ENCODE peak calls at places on chromosome 12, in seven cellular contexts. One of them, this sample, is unnamed. For H3K9me3 and H3K36me3, the result is how much of the 10 kb centered on the place peaks cover.

GRCh38 chr12:103046154-103046553 is 88.7 kb downstream of the ASCL1 start:
- ATAC-seq in psoas muscle: no peak
- ATAC-seq in right lobe of liver: no peak
- ATAC-seq in HepG2: no peak
- ATAC-seq in lower lobe of right lung: no peak
- ATAC-seq in pancreas: no peak
- ATAC-seq in gastrocnemius medialis: no peak
- ATAC-seq in this sample: no peak

GRCh38 chr12:122067966-122068365 is 10.6 kb upstream of the MLXIP start:
- ATAC-seq in pancreas: no peak
- ATAC-seq in right lobe of liver: peak
- ATAC-seq in psoas muscle: no peak
- ATAC-seq in gastrocnemius medialis: no peak
- ATAC-seq in lower lobe of right lung: no peak
- ATAC-seq in HepG2: no peak
- ATAC-seq in this sample: no peak

GRCh38 chr12:47378907-47379306 is 299.1 kb upstream of the AMIGO2 start:
- ATAC-seq in gastrocnemius medialis: no peak
- ATAC-seq in HepG2: no peak
- ATAC-seq in pancreas: peak
- ATAC-seq in right lobe of liver: no peak
- ATAC-seq in psoas muscle: no peak
- ATAC-seq in lower lobe of right lung: no peak
- ATAC-seq in this sample: no peak

GRCh38 chr12:125280482-125281377 is 215.5 kb downstream of the AACS start:
- ATAC-seq in gastrocnemius medialis: no peak
- ATAC-seq in psoas muscle: no peak
- ATAC-seq in right lobe of liver: no peak
- ATAC-seq in lower lobe of right lung: no peak
- ATAC-seq in pancreas: no peak
- ATAC-seq in HepG2: no peak
- ATAC-seq in this sample: no peak

GRCh38 chr12:124438415-124439056 is 128.9 kb downstream of the NCOR2 start:
- ATAC-seq in lower lobe of right lung: no peak
- ATAC-seq in right lobe of liver: no peak
- ATAC-seq in HepG2: peak
- ATAC-seq in psoas muscle: no peak
- ATAC-seq in pancreas: no peak
- ATAC-seq in gastrocnemius medialis: no peak
- ATAC-seq in this sample: no peak

GRCh38 chr12:22110176-22110575 is 64.2 kb downstream of the CMAS start:
- ATAC-seq in HepG2: no peak
- ATAC-seq in pancreas: no peak
- ATAC-seq in psoas muscle: no peak
- ATAC-seq in gastrocnemius medialis: no peak
- ATAC-seq in lower lobe of right lung: no peak
- ATAC-seq in right lobe of liver: no peak
- ATAC-seq in this sample: no peak

GRCh38 chr12:113080692-113081091 is 24.2 kb downstream of the DTX1 start:
- ATAC-seq in psoas muscle: no peak
- ATAC-seq in gastrocnemius medialis: no peak
- ATAC-seq in HepG2: no peak
- ATAC-seq in lower lobe of right lung: no peak
- ATAC-seq in right lobe of liver: no peak
- ATAC-seq in pancreas: no peak
- ATAC-seq in this sample: peak

GRCh38 chr12:25056486-25057130 is 107.7 kb upstream of the BCAT1 start:
- ATAC-seq in gastrocnemius medialis: no peak
- ATAC-seq in right lobe of liver: no peak
- ATAC-seq in lower lobe of right lung: no peak
- ATAC-seq in psoas muscle: no peak
- ATAC-seq in pancreas: no peak
- ATAC-seq in HepG2: no peak
- ATAC-seq in this sample: no peak

GRCh38 chr12:33423706-33424105 is 15.9 kb downstream of the SYT10 start:
- ATAC-seq in lower lobe of right lung: no peak
- ATAC-seq in HepG2: no peak
- ATAC-seq in gastrocnemius medialis: no peak
- ATAC-seq in psoas muscle: no peak
- ATAC-seq in pancreas: no peak
- ATAC-seq in right lobe of liver: no peak
- ATAC-seq in this sample: no peak

GRCh38 chr12:63045020-63045860 is 105.8 kb downstream of the AVPR1A start:
- ATAC-seq in psoas muscle: no peak
- ATAC-seq in lower lobe of right lung: no peak
- ATAC-seq in HepG2: no peak
- ATAC-seq in right lobe of liver: no peak
- ATAC-seq in gastrocnemius medialis: no peak
- ATAC-seq in pancreas: peak
- ATAC-seq in this sample: no peak

GRCh38 chr12:122072031-122072970 is 6.3 kb upstream of the MLXIP start:
- ATAC-seq in lower lobe of right lung: peak
- ATAC-seq in pancreas: peak
- ATAC-seq in psoas muscle: peak
- ATAC-seq in right lobe of liver: peak
- ATAC-seq in HepG2: peak
- ATAC-seq in gastrocnemius medialis: peak
- ATAC-seq in this sample: peak

GRCh38 chr12:52175411-52176350 is 16.1 kb downstream of the KRT80 start:
- ATAC-seq in psoas muscle: no peak
- ATAC-seq in pancreas: peak
- ATAC-seq in HepG2: peak
- ATAC-seq in gastrocnemius medialis: no peak
- ATAC-seq in lower lobe of right lung: peak
- ATAC-seq in right lobe of liver: peak
- ATAC-seq in this sample: peak

GRCh38 chr12:48940181-48940580 is 14.9 kb upstream of the FKBP11 start:
- ATAC-seq in pancreas: peak
- ATAC-seq in right lobe of liver: no peak
- ATAC-seq in gastrocnemius medialis: no peak
- ATAC-seq in lower lobe of right lung: peak
- ATAC-seq in psoas muscle: no peak
- ATAC-seq in HepG2: no peak
- ATAC-seq in this sample: no peak

GRCh38 chr12:612886-613285 is 50.4 kb downstream of the NINJ2 start:
- ATAC-seq in pancreas: no peak
- ATAC-seq in gastrocnemius medialis: no peak
- ATAC-seq in lower lobe of right lung: no peak
- ATAC-seq in right lobe of liver: peak
- ATAC-seq in HepG2: no peak
- ATAC-seq in psoas muscle: no peak
- ATAC-seq in this sample: no peak

GRCh38 chr12:615620-616019 is 47.6 kb downstream of the NINJ2 start:
- ATAC-seq in pancreas: no peak
- ATAC-seq in psoas muscle: peak
- ATAC-seq in gastrocnemius medialis: peak
- ATAC-seq in HepG2: no peak
- ATAC-seq in lower lobe of right lung: no peak
- ATAC-seq in right lobe of liver: peak
- ATAC-seq in this sample: no peak

GRCh38 chr12:612293-612692 is 51.0 kb downstream of the NINJ2 start:
- ATAC-seq in pancreas: no peak
- ATAC-seq in HepG2: no peak
- ATAC-seq in right lobe of liver: no peak
- ATAC-seq in psoas muscle: no peak
- ATAC-seq in lower lobe of right lung: no peak
- ATAC-seq in gastrocnemius medialis: no peak
- ATAC-seq in this sample: no peak

GRCh38 chr12:613996-614726 is 49.1 kb downstream of the NINJ2 start:
- ATAC-seq in pancreas: peak
- ATAC-seq in HepG2: peak
- ATAC-seq in psoas muscle: peak
- ATAC-seq in gastrocnemius medialis: no peak
- ATAC-seq in lower lobe of right lung: no peak
- ATAC-seq in right lobe of liver: peak
- ATAC-seq in this sample: no peak

DNA sequence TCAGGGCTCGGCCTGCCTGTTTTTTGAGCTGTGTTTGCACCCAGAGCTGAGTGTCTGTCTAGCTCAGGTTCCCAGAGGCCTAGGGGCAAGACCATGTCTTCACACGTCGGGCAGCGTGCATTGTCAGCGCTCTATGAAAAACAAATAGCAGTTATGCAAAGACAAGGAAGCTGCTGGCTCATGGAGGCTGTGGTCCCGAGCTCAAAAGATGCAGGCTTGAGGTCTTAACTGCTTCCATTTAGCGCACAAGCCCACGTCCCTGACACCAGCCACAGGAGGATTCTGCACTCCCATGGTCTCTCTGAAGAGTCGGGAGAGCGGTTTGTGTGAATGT is 48.6 kb downstream of the NINJ2 start:
- ATAC-seq in right lobe of liver: no peak
- ATAC-seq in psoas muscle: no peak
- ATAC-seq in HepG2: no peak
- ATAC-seq in gastrocnemius medialis: no peak
- ATAC-seq in lower lobe of right lung: no peak
- ATAC-seq in pancreas: no peak
- ATAC-seq in this sample: no peak
- H3K9me3 ChIP-seq in right lobe of liver: under half
- H3K9me3 ChIP-seq in psoas muscle: under half
- H3K9me3 ChIP-seq in HepG2: under half
- H3K9me3 ChIP-seq in gastrocnemius medialis: under half
- H3K9me3 ChIP-seq in lower lobe of right lung: under half
- H3K9me3 ChIP-seq in pancreas: under half
- H3K9me3 ChIP-seq in this sample: under half

GRCh38 chr12:11771356-11771755 is 121.9 kb downstream of the ETV6 start:
- ATAC-seq in psoas muscle: no peak
- ATAC-seq in gastrocnemius medialis: no peak
- ATAC-seq in lower lobe of right lung: no peak
- ATAC-seq in HepG2: no peak
- ATAC-seq in pancreas: no peak
- ATAC-seq in right lobe of liver: no peak
- ATAC-seq in this sample: no peak

GRCh38 chr12:11768233-11768965 is 118.9 kb downstream of the ETV6 start:
- ATAC-seq in HepG2: peak
- ATAC-seq in gastrocnemius medialis: no peak
- ATAC-seq in psoas muscle: no peak
- ATAC-seq in lower lobe of right lung: no peak
- ATAC-seq in right lobe of liver: peak
- ATAC-seq in pancreas: peak
- ATAC-seq in this sample: no peak

GRCh38 chr12:11771895-11772502 is 122.5 kb downstream of the ETV6 start:
- ATAC-seq in gastrocnemius medialis: no peak
- ATAC-seq in psoas muscle: no peak
- ATAC-seq in HepG2: no peak
- ATAC-seq in right lobe of liver: no peak
- ATAC-seq in lower lobe of right lung: no peak
- ATAC-seq in pancreas: no peak
- ATAC-seq in this sample: no peak

GRCh38 chr12:11767029-11767724 is 117.7 kb downstream of the ETV6 start:
- ATAC-seq in pancreas: no peak
- ATAC-seq in lower lobe of right lung: no peak
- ATAC-seq in gastrocnemius medialis: no peak
- ATAC-seq in psoas muscle: no peak
- ATAC-seq in right lobe of liver: no peak
- ATAC-seq in HepG2: peak
- ATAC-seq in this sample: no peak

GRCh38 chr12:11769723-11770514 is 120.4 kb downstream of the ETV6 start:
- ATAC-seq in pancreas: no peak
- ATAC-seq in lower lobe of right lung: peak
- ATAC-seq in HepG2: no peak
- ATAC-seq in gastrocnemius medialis: no peak
- ATAC-seq in psoas muscle: no peak
- ATAC-seq in right lobe of liver: no peak
- ATAC-seq in this sample: no peak
- H3K27ac ChIP-seq in pancreas: no peak
- H3K27ac ChIP-seq in lower lobe of right lung: no peak
- H3K27ac ChIP-seq in HepG2: no peak
- H3K27ac ChIP-seq in gastrocnemius medialis: no peak
- H3K27ac ChIP-seq in psoas muscle: no peak
- H3K27ac ChIP-seq in right lobe of liver: no peak
- H3K27ac ChIP-seq in this sample: peak

DNA sequence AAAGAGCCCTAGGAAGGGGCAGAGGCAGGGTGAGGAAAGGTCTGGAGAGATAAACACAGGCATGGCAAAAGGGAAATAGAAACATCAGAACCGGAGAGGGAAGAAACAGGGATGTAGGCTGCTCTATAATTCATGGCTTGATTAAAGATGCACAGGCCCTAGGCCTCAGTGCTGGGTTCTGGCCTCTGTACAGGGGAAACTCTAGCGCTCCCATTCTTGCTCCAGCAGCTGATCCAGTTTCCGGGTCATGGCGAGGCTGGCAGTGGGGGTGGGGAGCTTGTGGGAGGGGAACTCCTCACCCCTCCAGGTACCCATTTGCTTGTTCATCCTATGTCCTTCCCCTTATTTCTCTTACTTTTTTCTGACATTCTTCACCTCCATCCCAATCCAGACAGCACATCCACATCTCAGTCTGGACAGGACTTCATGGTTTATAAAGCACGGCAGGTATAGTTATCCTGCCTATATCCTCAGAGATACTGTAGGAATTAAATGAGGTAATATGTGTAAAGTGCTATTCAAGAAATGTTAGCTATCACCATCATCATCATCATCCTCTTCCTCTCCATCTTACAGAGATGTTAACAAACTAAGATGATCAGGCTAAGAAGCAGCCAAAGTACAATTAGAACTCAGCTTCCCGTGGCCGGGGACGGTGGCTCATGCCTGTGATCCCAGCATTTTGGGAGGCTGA is 8.0 kb upstream of the GPR84 start:
- ATAC-seq in gastrocnemius medialis: peak
- ATAC-seq in pancreas: no peak
- ATAC-seq in psoas muscle: peak
- ATAC-seq in lower lobe of right lung: no peak
- ATAC-seq in right lobe of liver: no peak
- ATAC-seq in HepG2: no peak
- ATAC-seq in this sample: no peak
- H3K36me3 ChIP-seq in gastrocnemius medialis: under half
- H3K36me3 ChIP-seq in pancreas: under half
- H3K36me3 ChIP-seq in psoas muscle: under half
- H3K36me3 ChIP-seq in lower lobe of right lung: under half
- H3K36me3 ChIP-seq in right lobe of liver: under half
- H3K36me3 ChIP-seq in HepG2: under half
- H3K36me3 ChIP-seq in this sample: under half

DNA sequence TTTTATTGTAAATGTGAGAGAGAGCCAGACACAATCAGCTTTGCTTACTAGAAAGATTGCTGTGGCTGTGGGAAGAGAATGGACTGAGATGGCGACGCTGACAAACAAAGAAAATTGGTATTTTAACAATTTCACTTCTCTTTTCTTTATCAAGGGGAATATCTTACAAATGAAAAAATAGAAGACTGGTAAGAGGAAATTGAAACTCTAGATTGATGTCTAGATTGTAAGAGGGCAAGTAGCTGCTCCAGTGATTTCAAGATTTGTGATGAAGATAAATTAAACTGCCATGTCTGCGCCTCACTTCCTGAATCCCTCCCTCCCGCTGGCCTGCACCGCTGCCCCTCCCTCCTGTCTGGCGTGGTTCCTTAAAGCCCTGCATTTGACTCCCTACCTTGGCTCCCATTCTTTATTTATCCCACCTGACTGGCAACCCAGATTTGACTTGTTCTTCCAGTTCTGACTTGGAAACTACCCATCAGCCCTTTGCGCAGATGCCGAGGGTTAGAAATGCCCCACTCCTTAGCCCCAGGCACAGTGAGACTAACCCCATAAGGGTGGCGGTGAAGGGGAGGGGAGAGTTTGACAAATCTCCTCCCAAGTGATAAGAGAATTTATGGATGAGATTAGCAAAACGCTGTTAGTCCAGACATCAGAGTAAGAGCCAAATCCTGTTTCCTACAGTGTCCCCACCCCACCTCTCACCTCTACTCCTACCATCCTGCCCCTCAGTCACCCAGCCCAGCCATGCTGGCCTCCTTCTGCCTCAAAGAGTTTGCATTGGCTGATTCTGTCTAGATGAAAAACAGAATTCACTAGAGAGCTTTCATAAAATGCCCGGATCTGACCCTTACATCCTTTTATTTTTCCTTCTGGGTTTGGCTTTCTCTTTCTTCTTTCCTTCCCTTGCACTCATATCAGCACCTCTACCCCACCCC is 125.3 kb upstream of the ATF7IP start:
- ATAC-seq in psoas muscle: no peak
- ATAC-seq in pancreas: peak
- ATAC-seq in HepG2: no peak
- ATAC-seq in right lobe of liver: no peak
- ATAC-seq in lower lobe of right lung: peak
- ATAC-seq in gastrocnemius medialis: no peak
- ATAC-seq in this sample: no peak
- H3K9me3 ChIP-seq in psoas muscle: under half
- H3K9me3 ChIP-seq in pancreas: under half
- H3K9me3 ChIP-seq in HepG2: under half
- H3K9me3 ChIP-seq in right lobe of liver: under half
- H3K9me3 ChIP-seq in lower lobe of right lung: under half
- H3K9me3 ChIP-seq in gastrocnemius medialis: under half
- H3K9me3 ChIP-seq in this sample: under half

This sample was measured in gastroesophageal sphincter.